ENCODE peak calls at places on chromosomes 5 and 9, in nine cellular contexts. E is heart left ventricle, P is colonic mucosa, D is natural killer cell, J is cardiac fibroblast, N is psoas muscle, U is AG09319, O is astrocyte of the spinal cord, T is H9. B is an unnamed sample.

GRCh38 chr5:122924203-122924602 is 78.8 kb downstream of the SNX24 start:
- DNase-seq in E (no peak), P (no peak), D (no peak), J (peak; percentile 75), N (no peak), U (no peak), O (no peak), T (no peak), B (no peak)

GRCh38 chr5:156529902-156530301 is 202.9 kb downstream of the SGCD start:
- DNase-seq in E (no peak), P (no peak), D (no peak), J (no peak), N (no peak), U (no peak), O (no peak), T (no peak), B (no peak)

GRCh38 chr5:172834570-172835245 is 657 bp downstream of the ERGIC1 start:
- DNase-seq in E (no peak), P (no peak), D (no peak), J (peak; percentile 35), N (peak; percentile 62), U (no peak), O (no peak), T (peak; percentile 54), B (no peak)

GRCh38 chr5:80109549-80110478 is 74.7 kb downstream of the THBS4 start:
- DNase-seq in E (peak; percentile 79), P (no peak), D (no peak), J (no peak), N (no peak), U (no peak), O (no peak), T (peak; percentile 50), B (no peak)

GRCh38 chr9:133781828-133782135 is 43.6 kb upstream of the SARDH start:
- DNase-seq in E (no peak), P (no peak), D (no peak), J (no peak), N (peak; percentile 35), U (no peak), O (no peak), T (no peak), B (no peak)

GRCh38 chr9:17480966-17481365 is 97.9 kb upstream of the SH3GL2 start:
- DNase-seq in E (no peak), P (no peak), D (no peak), J (no peak), N (no peak), U (no peak), O (no peak), T (no peak), B (no peak)

GRCh38 chr9:133460405-133461175 is 812 bp downstream of the CACFD1 start:
- DNase-seq in E (peak; percentile 45), P (peak; percentile 91), D (no peak), J (no peak), N (no peak), U (no peak), O (peak; percentile 9), T (peak; percentile 82), B (no peak)

GRCh38 chr5:116476903-116477537 is 97.6 kb downstream of the SEMA6A start:
- DNase-seq in E (no peak), P (no peak), D (no peak), J (no peak), N (no peak), U (no peak), O (no peak), T (no peak), B (no peak)

GRCh38 chr9:79542735-79543504 is 28.8 kb upstream of the TLE4 start:
- DNase-seq in E (no peak), P (no peak), D (no peak), J (no peak), N (no peak), U (no peak), O (no peak), T (no peak), B (no peak)

GRCh38 chr5:17415282-17415681 is 82.7 kb upstream of the TAF11L2 start:
- DNase-seq in E (no peak), P (no peak), D (no peak), J (no peak), N (no peak), U (no peak), O (no peak), T (peak; percentile 70), B (no peak)

GRCh38 chr9:68955281-68955680 is 58.6 kb downstream of the PRKACG start:
- DNase-seq in E (no peak), P (no peak), D (no peak), J (no peak), N (no peak), U (no peak), O (no peak), T (no peak), B (no peak)

DNA sequence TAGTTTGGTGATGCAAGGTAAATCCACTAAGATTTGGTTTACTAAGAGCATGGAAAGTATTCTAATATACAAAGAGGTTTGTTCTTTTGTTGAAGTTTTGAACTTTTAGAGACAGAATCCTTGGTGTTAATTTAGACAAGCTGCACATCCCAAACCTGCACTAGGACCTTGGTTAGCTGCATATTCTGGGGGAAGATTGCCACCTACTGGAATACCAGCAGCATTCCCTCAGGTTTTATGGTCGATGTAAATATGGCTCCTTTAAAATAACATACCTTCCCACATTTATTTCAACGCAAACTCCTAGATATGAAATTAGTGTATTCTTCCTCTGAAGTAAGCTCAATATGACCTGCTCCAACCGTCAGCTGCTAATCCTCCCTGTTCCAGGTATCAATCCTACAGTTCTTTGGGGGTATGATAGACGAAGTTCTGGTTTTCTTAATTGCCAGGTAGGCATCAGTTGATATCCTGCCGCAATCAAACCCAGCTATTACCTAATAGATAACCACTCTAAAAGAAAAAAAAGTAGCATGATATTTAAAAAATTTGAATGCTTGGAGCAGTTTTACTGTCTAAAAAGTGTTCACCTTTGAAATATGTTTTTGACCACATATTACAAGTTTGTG is 624.1 kb downstream of the ISL1 start:
- DNase-seq in E (no peak), P (peak; percentile 26), D (no peak), J (peak; percentile 49), N (no peak), U (no peak), O (peak; percentile 40), T (peak; percentile 33), B (no peak)
- TF ChIP-seq CTCF in E (peak; percentile 61), P (peak; percentile 51), D (no peak), J (peak; percentile 56), N (peak; percentile 42), U (peak; percentile 45), O (peak; percentile 74), T (peak; percentile 89), B (no peak)

GRCh38 chr5:38483788-38484398 is 72.6 kb downstream of the LIFR start:
- DNase-seq in E (no peak), P (no peak), D (no peak), J (no peak), N (no peak), U (no peak), O (no peak), T (no peak), B (no peak)

GRCh38 chr5:38479315-38479904 is 77.0 kb downstream of the LIFR start:
- DNase-seq in E (no peak), P (no peak), D (no peak), J (no peak), N (no peak), U (no peak), O (no peak), T (no peak), B (no peak)

GRCh38 chr5:38472541-38472940 is 83.9 kb downstream of the LIFR start:
- DNase-seq in E (no peak), P (no peak), D (no peak), J (no peak), N (no peak), U (no peak), O (no peak), T (no peak), B (no peak)

GRCh38 chr5:38473008-38473407 is 83.4 kb downstream of the LIFR start:
- DNase-seq in E (no peak), P (no peak), D (no peak), J (no peak), N (no peak), U (no peak), O (no peak), T (no peak), B (no peak)

DNA sequence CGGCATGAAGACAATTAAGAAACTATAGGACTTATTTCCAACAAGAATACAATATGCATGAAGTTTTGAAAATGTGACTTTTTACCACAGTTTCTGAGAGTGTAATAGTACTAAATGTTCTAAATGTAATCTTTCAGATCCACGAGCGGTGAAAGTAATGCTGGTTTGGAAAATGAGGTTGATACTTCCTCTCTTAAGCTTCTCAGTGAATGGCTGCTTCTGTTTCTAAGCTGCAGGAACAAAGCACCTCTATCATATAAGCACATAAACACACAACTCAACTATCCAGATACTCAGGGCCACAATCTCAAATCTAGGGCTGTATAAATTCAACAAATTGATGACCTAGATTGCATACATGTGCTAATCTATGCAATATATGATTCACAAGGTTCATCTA is 78.3 kb downstream of the LIFR start:
- DNase-seq in E (no peak), P (no peak), D (no peak), J (no peak), N (no peak), U (no peak), O (no peak), T (no peak), B (no peak)
- TF ChIP-seq CTCF in E (no peak), P (no peak), D (no peak), J (no peak), N (no peak), U (no peak), O (no peak), T (no peak), B (no peak)

DNA sequence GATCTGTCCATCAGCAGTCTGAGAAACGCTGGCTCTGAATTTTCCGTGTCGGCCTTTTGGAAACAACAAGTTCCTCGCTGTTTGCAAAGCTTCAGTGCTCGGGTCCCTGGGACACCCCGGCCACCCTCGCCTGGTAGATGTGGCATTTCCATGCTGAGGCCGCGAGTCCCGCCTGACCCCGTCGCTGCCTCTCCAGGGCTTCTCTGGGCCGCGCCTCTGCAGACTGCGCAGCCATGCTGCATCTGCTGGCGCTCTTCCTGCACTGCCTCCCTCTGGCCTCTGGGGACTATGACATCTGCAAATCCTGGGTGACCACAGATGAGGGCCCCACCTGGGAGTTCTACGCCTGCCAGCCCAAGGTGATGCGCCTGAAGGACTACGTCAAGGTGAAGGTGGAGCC is 4.7 kb downstream of the NTNG2 start:
- DNase-seq in E (no peak), P (no peak), D (no peak), J (no peak), N (no peak), U (no peak), O (no peak), T (peak; percentile 85), B (no peak)
- TF ChIP-seq CTCF in E (no peak), P (no peak), D (no peak), J (no peak), N (no peak), U (no peak), O (peak; percentile 32), T (peak; percentile 75), B (no peak)

DNA sequence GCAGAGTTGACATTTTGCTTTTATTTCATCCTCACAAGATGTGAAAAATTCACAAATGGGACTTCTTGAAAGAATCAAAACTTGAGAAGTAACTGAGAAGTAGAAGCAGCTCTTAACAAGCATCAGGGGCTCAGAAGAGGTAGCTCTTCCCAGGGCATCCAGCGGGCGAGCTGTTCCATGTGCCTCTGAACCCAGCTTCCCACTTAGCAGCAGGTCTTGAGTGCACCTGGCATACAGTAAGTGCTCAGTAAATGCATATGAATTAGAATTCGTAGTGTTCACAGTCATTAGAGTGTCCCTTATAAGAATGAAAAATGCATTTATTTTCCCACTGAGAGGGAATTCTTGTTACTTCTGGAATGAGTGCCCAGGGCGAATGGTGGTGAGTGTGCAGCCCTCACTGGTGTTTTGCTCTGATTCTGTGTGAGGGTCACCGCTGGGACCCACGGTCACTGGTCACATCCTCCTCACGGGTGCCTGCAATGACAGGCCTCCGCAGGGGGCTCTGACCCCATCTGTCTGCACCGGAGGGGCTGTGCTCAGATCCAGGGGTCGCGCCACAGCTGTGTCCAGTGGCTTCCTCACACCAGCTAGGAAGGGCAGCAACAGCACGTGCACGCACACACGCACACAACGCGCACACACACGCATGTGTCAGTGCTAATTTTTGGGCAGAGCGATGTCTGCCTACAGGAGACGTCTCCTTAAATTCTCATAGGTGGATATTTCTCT is 26.9 kb downstream of the EXOC3 start:
- DNase-seq in E (peak; percentile 17), P (no peak), D (no peak), J (no peak), N (peak; percentile 51), U (no peak), O (no peak), T (no peak), B (peak; percentile 12)
- TF ChIP-seq CTCF in E (no peak), P (no peak), D (no peak), J (no peak), N (no peak), U (no peak), O (no peak), T (peak; percentile 12), B (no peak)